ENCODE peak calls at places on chromosomes 4 and X, in ten cellular contexts. B is fibroblast of the aortic adventitia, Z is bronchial epithelial cell, W is heart left ventricle, Y is HFFc6, F is spleen, D is breast epithelium, K is WTC11, X is GM10248, V is cardiac fibroblast. G is an unnamed sample.

GRCh38 chr4:6177587-6178197 is 22.7 kb downstream of the JAKMIP1 start:
- DNase-seq in B (no peak), Z (no peak), W (no peak), Y (no peak), F (no peak), D (no peak), K (peak; percentile 34), X (no peak), V (no peak), G (no peak)

GRCh38 chr4:41844327-41844726 is 90.9 kb upstream of the TMEM33 start:
- DNase-seq in B (no peak), Z (peak; percentile 12), W (no peak), Y (no peak), F (no peak), D (no peak), K (no peak), X (no peak), V (no peak), G (no peak)

GRCh38 chrX:154317391-154318000 is 21.9 kb downstream of the TKTL1 start:
- DNase-seq in B (peak; percentile 46), Z (peak; percentile 6), W (no peak), Y (no peak), F (peak; percentile 71), D (no peak), K (peak; percentile 34), X (no peak), V (peak; percentile 50), G (peak; percentile 18)

GRCh38 chrX:151386838-151387459 is 10.1 kb upstream of the VMA21 start:
- DNase-seq in B (no peak), Z (peak; percentile 33), W (peak; percentile 27), Y (no peak), F (no peak), D (peak; percentile 69), K (no peak), X (no peak), V (peak; percentile 17), G (no peak)

GRCh38 chr4:23333946-23334878 is 555.6 kb downstream of the PPARGC1A start:
- DNase-seq in B (peak; percentile 75), Z (peak; percentile 95), W (no peak), Y (no peak), F (no peak), D (no peak), K (peak; percentile 14), X (no peak), V (peak; percentile 89), G (peak; percentile 35)

GRCh38 chr4:73725499-73725898 is 14.9 kb upstream of the CXCL8 start:
- DNase-seq in B (no peak), Z (no peak), W (no peak), Y (no peak), F (no peak), D (no peak), K (no peak), X (no peak), V (no peak), G (no peak)

GRCh38 chr4:187090401-187090800 is 366.7 kb upstream of the FAT1 start:
- DNase-seq in B (no peak), Z (no peak), W (no peak), Y (peak; percentile 1), F (no peak), D (no peak), K (no peak), X (no peak), V (no peak), G (no peak)

GRCh38 chr4:144589512-144589911 is 56.4 kb upstream of the HHIP start:
- DNase-seq in B (no peak), Z (no peak), W (no peak), Y (no peak), F (no peak), D (no peak), K (no peak), X (no peak), V (no peak), G (no peak)

GRCh38 chr4:86089924-86090323 is 269.9 kb downstream of the MAPK10 start:
- DNase-seq in B (peak; percentile 10), Z (no peak), W (no peak), Y (no peak), F (no peak), D (no peak), K (no peak), X (no peak), V (peak; percentile 2), G (no peak)

GRCh38 chr4:156476359-156476758 is 495.2 kb downstream of the PDGFC start:
- DNase-seq in B (peak; percentile 94), Z (peak; percentile 99), W (no peak), Y (peak; percentile 98), F (no peak), D (no peak), K (no peak), X (no peak), V (peak; percentile 85), G (peak; percentile 1)

GRCh38 chr4:187118166-187118565 is 394.5 kb upstream of the FAT1 start:
- DNase-seq in B (no peak), Z (no peak), W (no peak), Y (no peak), F (no peak), D (no peak), K (no peak), X (no peak), V (no peak), G (no peak)

GRCh38 chr4:40241026-40241425 is 44.2 kb downstream of the RHOH start:
- DNase-seq in B (no peak), Z (no peak), W (no peak), Y (no peak), F (no peak), D (no peak), K (no peak), X (no peak), V (no peak), G (no peak)

GRCh38 chrX:1417921-1418875 is 26.3 kb upstream of the SLC25A6 start:
- DNase-seq in B (no peak), Z (no peak), W (no peak), Y (no peak), F (peak; percentile 67), D (no peak), K (no peak), X (no peak), V (no peak), G (no peak)

GRCh38 chrX:101550825-101551767 is 749 bp downstream of the ARMCX1 start:
- DNase-seq in B (peak; percentile 45), Z (peak; percentile 5), W (peak; percentile 49), Y (peak; percentile 23), F (no peak), D (no peak), K (peak; percentile 55), X (no peak), V (peak; percentile 60), G (no peak)

DNA sequence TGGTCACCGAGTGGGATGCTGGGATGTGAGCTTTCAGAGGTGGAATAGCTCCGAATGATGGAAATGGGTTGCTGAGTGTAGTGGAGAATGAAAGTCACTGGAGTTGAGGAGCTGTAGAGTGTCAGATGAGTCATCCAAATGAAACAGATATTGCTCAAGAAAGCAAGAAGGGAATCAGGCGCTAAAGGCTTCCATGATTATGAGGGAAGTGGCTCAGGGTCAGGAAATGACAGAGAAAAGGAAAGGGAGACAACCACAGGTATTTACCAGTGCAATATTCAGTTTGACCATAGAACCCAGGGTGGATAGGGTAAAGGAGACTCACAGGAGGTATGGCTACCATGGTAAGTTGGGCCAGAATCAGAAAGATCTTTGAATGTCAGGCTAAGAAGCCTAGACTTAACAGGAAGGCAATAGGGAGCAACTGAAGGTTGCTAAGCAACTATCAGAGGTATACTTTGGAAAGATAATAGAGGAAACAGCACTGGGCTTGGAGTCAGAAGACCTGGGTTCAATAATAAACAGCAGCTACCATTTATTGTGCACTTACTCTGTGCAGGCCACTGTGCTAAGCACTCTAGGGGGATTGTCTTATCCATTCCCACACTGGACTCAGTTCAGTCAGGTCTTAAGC is 11.7 kb downstream of the LAS1L start:
- DNase-seq in B (peak; percentile 19), Z (peak; percentile 65), W (no peak), Y (peak; percentile 43), F (no peak), D (no peak), K (no peak), X (no peak), V (peak; percentile 56), G (no peak)
- TF ChIP-seq CTCF in B (no peak), Z (no peak), W (no peak), Y (no peak), F (no peak), D (no peak), K (no peak), X (no peak), V (no peak), G (no peak)

GRCh38 chrX:29478336-29479069 is 736.9 kb upstream of the MAGEB2 start:
- DNase-seq in B (peak; percentile 62), Z (peak; percentile 0), W (no peak), Y (peak; percentile 35), F (no peak), D (no peak), K (peak; percentile 15), X (peak; percentile 58), V (peak; percentile 44), G (peak; percentile 27)
- TF ChIP-seq CTCF in B (peak; percentile 60), Z (peak; percentile 41), W (peak; percentile 21), Y (peak; percentile 78), F (no peak), D (no peak), K (peak; percentile 43), X (peak; percentile 50), V (peak; percentile 58), G (peak; percentile 59)

DNA sequence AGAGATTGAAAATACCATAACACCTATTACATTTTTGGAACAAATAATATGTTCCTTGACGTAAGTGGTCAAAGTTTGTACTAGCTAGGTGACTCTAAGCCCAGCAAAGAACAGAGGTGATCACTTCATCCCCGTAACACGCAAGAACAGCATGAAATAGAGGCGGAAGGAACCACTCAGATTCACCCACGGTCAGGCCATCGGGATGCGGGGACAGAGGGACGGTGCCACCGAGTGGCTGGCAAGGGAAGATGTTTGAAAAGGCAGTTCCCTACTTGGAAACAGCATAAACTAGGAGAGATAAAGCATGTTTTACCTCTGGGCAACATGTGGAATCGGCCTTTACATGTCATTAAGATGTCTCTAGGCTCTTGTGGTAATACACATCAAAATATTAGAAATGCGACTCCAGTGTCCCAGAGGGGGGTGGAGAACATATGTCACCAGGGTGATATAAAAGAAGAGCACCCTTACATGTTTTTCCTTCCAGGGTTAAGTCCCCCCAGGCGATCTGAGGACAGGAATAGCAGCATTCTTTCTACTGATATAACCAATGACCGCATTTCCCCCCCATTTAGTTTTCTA is 84.0 kb downstream of the PHKA2 start:
- DNase-seq in B (peak; percentile 4), Z (peak; percentile 4), W (no peak), Y (no peak), F (peak; percentile 68), D (no peak), K (peak; percentile 34), X (peak; percentile 34), V (peak; percentile 25), G (no peak)
- TF ChIP-seq CTCF in B (no peak), Z (peak; percentile 24), W (peak; percentile 41), Y (peak; percentile 27), F (no peak), D (no peak), K (no peak), X (peak; percentile 43), V (peak; percentile 20), G (no peak)

DNA sequence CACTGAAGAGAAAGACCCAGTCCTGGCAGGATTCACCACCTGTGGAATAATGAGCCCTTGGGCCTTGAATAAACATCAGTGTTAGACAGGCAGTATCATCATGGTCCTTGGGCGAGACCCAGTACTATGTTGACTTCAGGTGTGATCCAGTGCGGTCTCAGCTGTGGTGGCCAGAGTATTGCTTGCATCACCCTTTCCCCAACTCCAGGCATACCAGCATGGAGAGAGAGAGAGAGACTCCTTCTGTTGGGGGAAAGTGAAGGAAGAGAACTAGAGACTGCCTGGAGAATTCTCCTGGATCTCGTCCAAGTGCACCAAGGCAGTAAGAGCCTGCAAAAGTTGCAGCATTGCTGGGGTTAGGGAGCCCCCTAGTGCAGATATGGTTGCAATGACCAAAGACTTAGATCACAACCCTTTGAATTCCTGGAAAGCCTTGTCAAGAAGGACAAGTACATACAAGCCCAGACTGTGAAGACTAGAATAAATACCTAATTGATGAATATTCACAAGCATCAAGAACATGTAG is 61.1 kb upstream of the VAMP7 start:
- DNase-seq in B (peak; percentile 89), Z (peak; percentile 95), W (peak; percentile 66), Y (peak; percentile 74), F (no peak), D (peak; percentile 27), K (peak; percentile 58), X (peak; percentile 33), V (peak; percentile 88), G (peak; percentile 73)
- TF ChIP-seq CTCF in B (peak; percentile 64), Z (peak; percentile 68), W (peak; percentile 74), Y (peak; percentile 73), F (peak; percentile 37), D (peak; percentile 41), K (peak; percentile 33), X (peak; percentile 41), V (peak; percentile 58), G (peak; percentile 53)

G was measured in Calu3.